ENCODE peak calls at places on chromosomes 6 and 20, in five cellular contexts. I, O, G, D and K are unnamed samples.
A peak's percentile ranks its signal among the peaks of the same experiment; 100 is the strongest.

GRCh38 chr20:32080783-32081182 is 28.7 kb upstream of the TM9SF4 start:
- DNase-seq in O (no peak), G (no peak), D (no peak), I (no peak), K (no peak)

GRCh38 chr6:119073307-119074051 is 5.0 kb downstream of the FAM184A start:
- DNase-seq in I (no peak), D (no peak), G (no peak), O (no peak), K (no peak)

GRCh38 chr6:149037026-149037734 is 280.3 kb upstream of the TAB2 start:
- DNase-seq in I (no peak), D (peak; percentile 63), O (no peak), G (no peak), K (no peak)

GRCh38 chr20:25283221-25283951 is 35.5 kb downstream of the PYGB start:
- DNase-seq in D (no peak), G (peak; percentile 38), I (no peak), O (no peak), K (no peak)

GRCh38 chr20:1431158-1431557 is 35.5 kb downstream of the NSFL1C start:
- DNase-seq in I (no peak), O (no peak), G (no peak), D (no peak), K (no peak)

GRCh38 chr6:1995521-1996110 is 249.8 kb downstream of the GMDS start:
- DNase-seq in I (no peak), O (no peak), D (no peak), G (no peak), K (no peak)

GRCh38 chr6:107116328-107116892 is 1.1 kb upstream of the BEND3 start:
- DNase-seq in D (peak; percentile 53), I (no peak), G (peak; percentile 52), O (no peak), K (no peak)

GRCh38 chr20:2005831-2006426 is 12.1 kb upstream of the PDYN start:
- DNase-seq in G (peak; percentile 77), O (no peak), I (peak; percentile 38), D (peak; percentile 67), K (no peak)

GRCh38 chr20:23061713-23062561 is 12.5 kb upstream of the THBD start:
- DNase-seq in D (peak; percentile 83), I (no peak), G (no peak), O (no peak), K (no peak)